ENCODE peak calls at places on chromosomes 12 and 14, in ten cellular contexts. B is pons; V is AML-193; H is occipital lobe; A is astrocyte; I is RWPE1; G is prostate gland; L is stimulated activated CD4-positive, alpha-beta T cell treated with anti-CD3 and anti-CD28 coated beads, TNF-alpha, amount 100 ng/mL, for 48 hours; Y is LHCN-M2; N is astrocyte of the hippocampus. U is an unnamed sample.

GRCh38 chr12:95185096-95185495 is 32.2 kb downstream of the FGD6 start:
- DNase-seq in Y (no peak), V (no peak), H (no peak), N (no peak), B (no peak), I (no peak), L (no peak), G (no peak), A (no peak), U (no peak)

GRCh38 chr14:100221419-100222218 is 17.3 kb upstream of the YY1 start:
- DNase-seq in N (peak), A (peak), G (peak), Y (no peak), I (no peak), H (no peak), V (peak), B (peak), L (peak), U (peak)

GRCh38 chr12:124758266-124759200 is 105.1 kb downstream of the SCARB1 start:
- DNase-seq in G (no peak), Y (no peak), I (no peak), B (no peak), H (no peak), L (no peak), V (no peak), N (no peak), A (no peak), U (no peak)

GRCh38 chr12:81596558-81596957 is 162.6 kb downstream of the PPFIA2 start:
- DNase-seq in H (no peak), A (no peak), N (no peak), G (no peak), V (no peak), B (no peak), L (no peak), Y (no peak), I (no peak), U (no peak)

GRCh38 chr12:119725523-119725922 is 57.6 kb downstream of the PRKAB1 start:
- DNase-seq in N (peak), G (no peak), I (no peak), H (peak), A (no peak), V (no peak), Y (no peak), B (peak), L (no peak), U (no peak)

GRCh38 chr14:94974422-94974821 is 182.9 kb downstream of the DICER1 start:
- DNase-seq in I (no peak), Y (no peak), B (no peak), V (no peak), A (no peak), L (no peak), G (no peak), N (no peak), H (no peak), U (no peak)

GRCh38 chr12:123966596-123966995 is 6.0 kb downstream of the CCDC92 start:
- DNase-seq in V (no peak), I (no peak), A (peak), N (peak), L (no peak), Y (peak), H (no peak), B (no peak), G (no peak), U (peak)

GRCh38 chr12:112236786-112237185 is 111.4 kb downstream of the TRAFD1 start:
- DNase-seq in N (no peak), A (no peak), V (no peak), G (no peak), B (no peak), L (no peak), Y (no peak), H (no peak), I (no peak), U (no peak)

GRCh38 chr12:3604750-3605638 is 114.0 kb downstream of the PRMT8 start:
- DNase-seq in G (peak), B (peak), A (no peak), N (peak), Y (no peak), L (no peak), V (peak), H (peak), I (peak), U (no peak)

GRCh38 chr12:28507055-28507454 is 316.8 kb downstream of the CCDC91 start:
- DNase-seq in N (peak), L (no peak), I (no peak), B (no peak), Y (peak), A (peak), H (no peak), G (no peak), V (no peak), U (peak)

GRCh38 chr14:105733081-105734065 is 207.0 kb downstream of the TMEM121 start:
- DNase-seq in N (no peak), H (no peak), Y (no peak), L (no peak), G (no peak), I (no peak), A (no peak), V (no peak), B (no peak), U (no peak)

GRCh38 chr12:12938541-12938940 is 13.4 kb downstream of the GPRC5D start:
- DNase-seq in N (peak), V (no peak), B (peak), I (no peak), A (no peak), Y (no peak), L (no peak), H (no peak), G (no peak), U (no peak)

GRCh38 chr12:53961025-53961761 is 6.5 kb downstream of the HOXC12 start:
- DNase-seq in Y (peak), G (no peak), A (no peak), L (no peak), V (no peak), N (no peak), I (no peak), H (no peak), B (no peak), U (no peak)

GRCh38 chr12:12801649-12802048 is 11.5 kb upstream of the DDX47 start:
- DNase-seq in I (no peak), V (no peak), N (no peak), B (no peak), Y (no peak), H (no peak), A (no peak), G (no peak), L (no peak), U (no peak)

GRCh38 chr14:62689741-62690140 is 355.5 kb downstream of the KCNH5 start:
- DNase-seq in N (no peak), I (no peak), V (no peak), L (no peak), G (no peak), Y (no peak), H (no peak), A (no peak), B (no peak), U (no peak)

GRCh38 chr12:80936642-80937390 is 918 bp downstream of the LIN7A start:
- DNase-seq in A (peak), I (no peak), G (peak), H (peak), Y (peak), V (no peak), B (no peak), L (no peak), N (peak), U (peak)

GRCh38 chr14:69582207-69582606 is 7.5 kb upstream of the CCDC177 start:
- DNase-seq in B (no peak), A (peak), I (no peak), H (no peak), L (no peak), Y (peak), V (no peak), G (no peak), N (no peak), U (peak)

GRCh38 chr12:119642986-119643385 is 24.9 kb upstream of the PRKAB1 start:
- DNase-seq in H (no peak), A (no peak), N (no peak), L (no peak), Y (no peak), G (no peak), B (no peak), V (no peak), I (no peak), U (no peak)

GRCh38 chr12:131254374-131254773 is 300.7 kb downstream of the ADGRD1 start:
- DNase-seq in N (no peak), L (no peak), B (no peak), Y (no peak), V (no peak), G (no peak), I (no peak), H (no peak), A (no peak), U (no peak)